ENCODE peak calls at places on chromosomes 6 and 20, in eight cellular contexts. D is substantia nigra; M is amniotic epithelial cell; W is left ventricle myocardium superior; T is left cardiac atrium; Z is ecto neural progenitor cell; U is HCT116; P is stimulated activated naive CD8-positive, alpha-beta T cell treated with anti-CD3 and anti-CD28 coated beads, Interleukin-15, Interleukin-2, amounts not matched to agents 100 U/mL and 50 U/mL, for 24 hours. K is an unnamed sample.

GRCh38 chr6:5073992-5074391 is 11.1 kb upstream of the PPP1R3G start:
- DNase-seq in W (no peak), M (no peak), U (no peak), P (no peak), T (no peak), D (no peak), Z (no peak), K (no peak)

GRCh38 chr6:83365931-83366330 is 64.9 kb downstream of the ME1 start:
- DNase-seq in M (peak), U (no peak), D (no peak), P (no peak), W (no peak), T (no peak), Z (no peak), K (no peak)

GRCh38 chr6:40796280-40797223 is 209.4 kb upstream of the LRFN2 start:
- DNase-seq in Z (no peak), M (no peak), U (no peak), P (no peak), T (no peak), W (peak), D (no peak), K (no peak)

GRCh38 chr20:19888269-19888669 is 128.9 kb upstream of the NAA20 start:
- DNase-seq in U (no peak), M (peak), D (peak), T (no peak), W (no peak), P (no peak), Z (no peak), K (no peak)

GRCh38 chr6:138500867-138501446 is 1.7 kb upstream of the NHSL1 start:
- DNase-seq in D (no peak), U (no peak), T (no peak), Z (no peak), P (no peak), M (peak), W (no peak), K (no peak)

GRCh38 chr6:17863971-17864754 is 123.3 kb downstream of the KIF13A start:
- DNase-seq in D (peak), Z (no peak), T (peak), W (peak), M (peak), P (no peak), U (peak), K (no peak)

GRCh38 chr20:8790442-8791074 is 278.3 kb upstream of the PLCB4 start:
- DNase-seq in W (no peak), P (peak), T (no peak), D (no peak), Z (no peak), U (peak), M (peak), K (no peak)

GRCh38 chr6:33822575-33823395 is 19.0 kb upstream of the MLN start:
- DNase-seq in Z (peak), U (peak), W (peak), M (peak), D (no peak), P (no peak), T (no peak), K (peak)

GRCh38 chr6:126672654-126673053 is 332.7 kb downstream of the CENPW start:
- DNase-seq in D (no peak), T (no peak), M (no peak), U (no peak), W (no peak), P (no peak), Z (no peak), K (no peak)

GRCh38 chr6:85460154-85460950 is 10.5 kb downstream of the NT5E start:
- DNase-seq in W (no peak), T (no peak), Z (no peak), P (no peak), U (no peak), D (no peak), M (no peak), K (no peak)

GRCh38 chr20:7660165-7660564 is 280.1 kb downstream of the HAO1 start:
- DNase-seq in M (no peak), Z (no peak), T (no peak), P (no peak), U (no peak), W (no peak), D (no peak), K (no peak)

GRCh38 chr6:90080876-90081464 is 186.7 kb downstream of the GJA10 start:
- DNase-seq in U (no peak), P (peak), M (no peak), W (no peak), D (no peak), T (no peak), Z (no peak), K (no peak)

GRCh38 chr6:32973144-32973854 is 4.9 kb downstream of the BRD2 start:
- DNase-seq in T (peak), D (no peak), P (peak), Z (peak), U (no peak), W (no peak), M (no peak), K (no peak)

GRCh38 chr20:16459019-16459700 is 114.1 kb downstream of the KIF16B start:
- DNase-seq in M (peak), Z (no peak), D (no peak), U (no peak), W (peak), T (peak), P (no peak), K (no peak)

GRCh38 chr20:57708694-57709673 is 831 bp downstream of the PMEPA1 start:
- DNase-seq in M (peak), U (no peak), W (peak), P (no peak), D (no peak), Z (peak), T (peak), K (no peak)

GRCh38 chr20:15847415-15847814 is 725.8 kb downstream of the KIF16B start:
- DNase-seq in W (no peak), Z (no peak), U (no peak), T (no peak), D (no peak), P (no peak), M (no peak), K (no peak)

GRCh38 chr6:144931172-144932035 is 646.3 kb downstream of the UTRN start:
- DNase-seq in D (no peak), P (peak), U (no peak), Z (no peak), M (peak), W (no peak), T (no peak), K (no peak)

GRCh38 chr6:5334341-5334740 is 73.0 kb downstream of the FARS2 start:
- DNase-seq in Z (no peak), U (no peak), P (no peak), T (no peak), W (no peak), D (no peak), M (no peak), K (no peak)

GRCh38 chr20:31839782-31840487 is 5.5 kb downstream of the FOXS1 start:
- DNase-seq in Z (no peak), W (no peak), P (no peak), T (no peak), M (no peak), D (no peak), U (no peak), K (no peak)

GRCh38 chr6:84522135-84522535 is 242.3 kb downstream of the TBX18 start:
- DNase-seq in W (no peak), Z (no peak), P (no peak), U (peak), T (peak), M (peak), D (no peak), K (no peak)

GRCh38 chr20:49567421-49568256 is at the start of gene PTGIS:
- DNase-seq in D (no peak), Z (peak), U (no peak), W (peak), M (no peak), T (peak), P (no peak), K (no peak)

GRCh38 chr20:64077876-64078551 is 1.3 kb downstream of the RGS19 start:
- DNase-seq in U (no peak), D (no peak), M (no peak), Z (no peak), W (no peak), T (no peak), P (peak), K (peak)

GRCh38 chr6:25485820-25486559 is 166.0 kb upstream of the SCGN start:
- DNase-seq in M (peak), Z (no peak), T (peak), U (no peak), D (no peak), W (peak), P (no peak), K (no peak)

GRCh38 chr6:79946773-79947190 is 571 bp downstream of the ELOVL4 start:
- DNase-seq in P (peak), W (no peak), M (peak), Z (peak), U (no peak), D (peak), T (no peak), K (peak)

GRCh38 chr20:33796907-33797544 is 14.1 kb upstream of the CHMP4B start:
- DNase-seq in Z (no peak), U (peak), D (no peak), T (no peak), W (no peak), M (no peak), P (no peak), K (no peak)

GRCh38 chr6:156686429-156686939 is 90.7 kb upstream of the ARID1B start:
- DNase-seq in Z (peak), P (peak), W (no peak), M (peak), D (no peak), T (no peak), U (no peak), K (peak)

GRCh38 chr6:46015119-46015968 is at the start of gene CLIC5:
- DNase-seq in T (peak), Z (peak), M (no peak), D (no peak), P (peak), W (peak), U (no peak), K (peak)